ENCODE peak calls at places on chromosome 12, in four cellular contexts. One of them, this sample, is unnamed.

GRCh38 chr12:96063046-96063445 is 27.7 kb upstream of the LTA4H start:
- DNase-seq in GM20000: no peak
- DNase-seq in fibroblast of pulmonary artery: peak
- DNase-seq in progenitor cell of endocrine pancreas: no peak
- DNase-seq in this sample: no peak

GRCh38 chr12:39723831-39724230 is 104.2 kb upstream of the ABCD2 start:
- DNase-seq in GM20000: no peak
- DNase-seq in fibroblast of pulmonary artery: peak
- DNase-seq in progenitor cell of endocrine pancreas: no peak
- DNase-seq in this sample: no peak

GRCh38 chr12:46627686-46628085 is 198.1 kb downstream of the SLC38A4 start:
- DNase-seq in GM20000: no peak
- DNase-seq in fibroblast of pulmonary artery: no peak
- DNase-seq in progenitor cell of endocrine pancreas: no peak
- DNase-seq in this sample: no peak

GRCh38 chr12:132359971-132360370 is 30.6 kb upstream of the GALNT9 start:
- DNase-seq in GM20000: no peak
- DNase-seq in fibroblast of pulmonary artery: no peak
- DNase-seq in progenitor cell of endocrine pancreas: no peak
- DNase-seq in this sample: no peak

GRCh38 chr12:78457951-78458350 is 406.6 kb upstream of the SYT1 start:
- DNase-seq in progenitor cell of endocrine pancreas: no peak
- DNase-seq in fibroblast of pulmonary artery: peak
- DNase-seq in GM20000: peak
- DNase-seq in this sample: peak

GRCh38 chr12:47082963-47083621 is 3.3 kb upstream of the AMIGO2 start:
- DNase-seq in progenitor cell of endocrine pancreas: no peak
- DNase-seq in fibroblast of pulmonary artery: peak
- DNase-seq in GM20000: no peak
- DNase-seq in this sample: no peak

GRCh38 chr12:67452119-67452805 is 183.1 kb downstream of the CAND1 start:
- DNase-seq in progenitor cell of endocrine pancreas: no peak
- DNase-seq in fibroblast of pulmonary artery: no peak
- DNase-seq in GM20000: peak
- DNase-seq in this sample: peak

GRCh38 chr12:95642583-95642982 is 91.3 kb upstream of the USP44 start:
- DNase-seq in fibroblast of pulmonary artery: no peak
- DNase-seq in progenitor cell of endocrine pancreas: no peak
- DNase-seq in GM20000: no peak
- DNase-seq in this sample: no peak

GRCh38 chr12:7542813-7543212 is 39.2 kb upstream of the CD163 start:
- DNase-seq in fibroblast of pulmonary artery: peak
- DNase-seq in GM20000: no peak
- DNase-seq in progenitor cell of endocrine pancreas: no peak
- DNase-seq in this sample: no peak

GRCh38 chr12:30019386-30020140 is 235.8 kb upstream of the TMTC1 start:
- DNase-seq in fibroblast of pulmonary artery: no peak
- DNase-seq in progenitor cell of endocrine pancreas: no peak
- DNase-seq in GM20000: no peak
- DNase-seq in this sample: no peak

GRCh38 chr12:124233846-124234620 is 60.9 kb upstream of the RFLNA start:
- DNase-seq in fibroblast of pulmonary artery: peak
- DNase-seq in GM20000: no peak
- DNase-seq in progenitor cell of endocrine pancreas: no peak
- DNase-seq in this sample: no peak

GRCh38 chr12:64695550-64695949 is 63.7 kb downstream of the GNS start:
- DNase-seq in GM20000: no peak
- DNase-seq in progenitor cell of endocrine pancreas: no peak
- DNase-seq in fibroblast of pulmonary artery: no peak
- DNase-seq in this sample: no peak

GRCh38 chr12:64699504-64700115 is 59.6 kb downstream of the GNS start:
- DNase-seq in progenitor cell of endocrine pancreas: no peak
- DNase-seq in GM20000: no peak
- DNase-seq in fibroblast of pulmonary artery: peak
- DNase-seq in this sample: no peak

GRCh38 chr12:64691793-64692583 is 67.2 kb downstream of the GNS start:
- DNase-seq in fibroblast of pulmonary artery: no peak
- DNase-seq in progenitor cell of endocrine pancreas: no peak
- DNase-seq in GM20000: no peak
- DNase-seq in this sample: no peak

GRCh38 chr12:64694130-64695078 is 64.8 kb downstream of the GNS start:
- DNase-seq in progenitor cell of endocrine pancreas: no peak
- DNase-seq in GM20000: no peak
- DNase-seq in fibroblast of pulmonary artery: no peak
- DNase-seq in this sample: no peak

DNA sequence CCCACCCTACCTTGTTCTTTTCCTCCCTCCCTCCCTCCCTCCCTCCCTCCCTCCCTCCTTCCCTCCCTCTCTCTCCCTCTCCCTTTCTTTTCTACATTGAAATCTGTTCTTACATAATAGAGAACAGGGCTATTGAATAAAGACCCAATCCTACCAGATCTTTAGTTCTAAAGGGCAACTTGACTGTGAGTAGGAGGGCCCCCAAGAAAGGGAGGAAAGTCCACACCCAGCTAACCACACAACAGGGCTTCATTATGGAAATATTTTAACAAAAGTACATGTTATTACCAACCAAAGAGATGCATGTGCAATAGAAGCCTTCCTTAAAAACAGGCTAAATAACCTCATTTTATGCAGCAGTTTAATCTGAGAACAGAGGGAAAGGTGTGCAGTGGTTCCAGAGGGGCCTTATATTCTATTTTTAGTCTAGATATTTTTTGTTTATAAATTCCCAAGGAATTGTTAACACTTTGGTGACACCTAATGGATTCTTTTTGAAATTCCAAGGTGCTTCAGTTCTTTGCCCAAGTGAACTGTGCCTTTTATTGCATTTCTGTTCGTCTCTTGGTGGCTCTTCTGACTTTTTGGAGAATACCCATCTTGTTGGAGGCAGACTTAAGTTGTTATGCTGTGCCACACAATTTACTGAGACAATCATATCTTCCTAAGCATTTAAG is 63.0 kb downstream of the GNS start:
- DNase-seq in progenitor cell of endocrine pancreas: no peak
- DNase-seq in fibroblast of pulmonary artery: peak
- DNase-seq in GM20000: no peak
- DNase-seq in this sample: no peak
- TF ChIP-seq CTCF in progenitor cell of endocrine pancreas: peak
- TF ChIP-seq CTCF in fibroblast of pulmonary artery: peak
- TF ChIP-seq CTCF in GM20000: no peak
- TF ChIP-seq CTCF in this sample: no peak

DNA sequence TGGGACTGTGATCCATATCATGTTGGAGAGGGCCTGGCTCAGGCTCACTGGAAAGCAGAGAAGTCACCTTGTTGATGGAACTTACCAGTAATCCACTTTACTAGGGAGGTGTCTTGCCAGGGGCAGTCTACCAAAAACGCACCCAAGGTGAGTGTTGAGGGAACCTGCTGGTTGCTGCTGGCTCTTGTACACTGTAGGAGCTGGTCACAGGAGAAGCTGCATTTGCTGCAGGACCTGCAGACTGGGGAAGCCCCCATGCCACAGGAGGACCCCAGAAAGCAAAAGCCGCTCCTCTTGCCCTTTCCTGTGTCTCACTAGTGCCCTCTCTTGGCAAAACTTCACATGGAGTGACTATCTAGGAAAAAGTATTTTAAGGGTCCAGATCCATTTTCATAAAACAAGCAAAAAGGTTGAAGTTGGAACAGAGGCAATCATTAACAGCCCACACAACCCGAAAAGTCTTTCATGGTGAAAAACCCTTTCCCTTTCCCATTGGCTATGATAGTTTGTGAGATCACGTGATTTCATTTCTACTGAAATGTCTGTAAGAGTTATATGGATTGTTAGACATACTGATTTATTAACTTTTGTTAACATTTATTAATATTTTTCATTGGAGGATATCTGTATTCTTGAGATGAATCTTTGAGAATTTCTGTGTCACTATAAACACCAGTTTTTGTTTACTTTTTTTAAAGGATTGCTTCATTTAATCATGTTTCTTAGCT is 59.2 kb downstream of the RASSF8 start:
- DNase-seq in GM20000: peak
- DNase-seq in fibroblast of pulmonary artery: peak
- DNase-seq in progenitor cell of endocrine pancreas: no peak
- DNase-seq in this sample: peak
- TF ChIP-seq CTCF in GM20000: peak
- TF ChIP-seq CTCF in fibroblast of pulmonary artery: peak
- TF ChIP-seq CTCF in progenitor cell of endocrine pancreas: peak
- TF ChIP-seq CTCF in this sample: peak

GRCh38 chr12:54004063-54004840 is 4.3 kb downstream of the HOXC9 start:
- DNase-seq in GM20000: no peak
- DNase-seq in fibroblast of pulmonary artery: no peak
- DNase-seq in progenitor cell of endocrine pancreas: no peak
- DNase-seq in this sample: no peak
- TF ChIP-seq CTCF in GM20000: no peak
- TF ChIP-seq CTCF in fibroblast of pulmonary artery: no peak
- TF ChIP-seq CTCF in progenitor cell of endocrine pancreas: no peak
- TF ChIP-seq CTCF in this sample: peak

GRCh38 chr12:85759217-85759616 is 77.0 kb downstream of the RASSF9 start:
- DNase-seq in GM20000: no peak
- DNase-seq in progenitor cell of endocrine pancreas: no peak
- DNase-seq in fibroblast of pulmonary artery: no peak
- DNase-seq in this sample: no peak

GRCh38 chr12:85755760-85756159 is 80.4 kb downstream of the RASSF9 start:
- DNase-seq in progenitor cell of endocrine pancreas: no peak
- DNase-seq in fibroblast of pulmonary artery: peak
- DNase-seq in GM20000: no peak
- DNase-seq in this sample: no peak
- TF ChIP-seq CTCF in progenitor cell of endocrine pancreas: no peak
- TF ChIP-seq CTCF in fibroblast of pulmonary artery: peak
- TF ChIP-seq CTCF in GM20000: no peak
- TF ChIP-seq CTCF in this sample: no peak

This sample was measured in GM13977.